ENCODE peak calls at places on chromosome 14, in six cellular contexts. I, F, K, Z, X and V are unnamed samples.

GRCh38 chr14:36866867-36867266 is 205.2 kb downstream of the PAX9 start:
- DNase-seq in Z (no peak), F (no peak), X (no peak), K (no peak), I (no peak), V (no peak)

GRCh38 chr14:51547260-51547659 is 104.5 kb upstream of the FRMD6 start:
- DNase-seq in F (peak; percentile 100), Z (peak; percentile 36), I (no peak), K (no peak), X (peak; percentile 100), V (peak; percentile 89)

GRCh38 chr14:27384124-27384523 is 786.3 kb upstream of the NOVA1 start:
- DNase-seq in I (no peak), Z (no peak), K (no peak), X (no peak), F (no peak), V (no peak)

GRCh38 chr14:95023886-95024285 is 133.4 kb downstream of the DICER1 start:
- DNase-seq in X (peak; percentile 72), I (no peak), Z (no peak), F (no peak), K (no peak), V (no peak)

GRCh38 chr14:54789166-54789565 is 113.5 kb downstream of the GCH1 start:
- DNase-seq in X (no peak), Z (no peak), I (no peak), K (no peak), F (no peak), V (no peak)

GRCh38 chr14:85532570-85532969 is 2.6 kb downstream of the FLRT2 start:
- DNase-seq in F (no peak), I (no peak), X (no peak), K (no peak), Z (no peak), V (no peak)

GRCh38 chr14:51085007-51085406 is 9.9 kb downstream of the TRIM9 start:
- DNase-seq in Z (no peak), I (no peak), X (no peak), K (no peak), F (no peak), V (no peak)

GRCh38 chr14:66383271-66383670 is 102.9 kb upstream of the CCDC196 start:
- DNase-seq in I (no peak), F (no peak), Z (no peak), K (no peak), X (no peak), V (no peak)

GRCh38 chr14:101595887-101596721 is 34.8 kb downstream of the DIO3 start:
- DNase-seq in I (peak; percentile 14), K (peak; percentile 86), F (no peak), X (no peak), Z (no peak), V (no peak)

GRCh38 chr14:77738559-77739250 is 22.3 kb downstream of the SNW1 start:
- DNase-seq in K (no peak), I (no peak), Z (no peak), F (peak; percentile 51), X (peak; percentile 66), V (no peak)

GRCh38 chr14:73116079-73116665 is 20.1 kb upstream of the PSEN1 start:
- DNase-seq in X (no peak), Z (no peak), I (no peak), F (no peak), K (no peak), V (no peak)
- TF ChIP-seq CTCF in X (no peak), Z (no peak), I (no peak), F (no peak), K (no peak), V (no peak)

DNA sequence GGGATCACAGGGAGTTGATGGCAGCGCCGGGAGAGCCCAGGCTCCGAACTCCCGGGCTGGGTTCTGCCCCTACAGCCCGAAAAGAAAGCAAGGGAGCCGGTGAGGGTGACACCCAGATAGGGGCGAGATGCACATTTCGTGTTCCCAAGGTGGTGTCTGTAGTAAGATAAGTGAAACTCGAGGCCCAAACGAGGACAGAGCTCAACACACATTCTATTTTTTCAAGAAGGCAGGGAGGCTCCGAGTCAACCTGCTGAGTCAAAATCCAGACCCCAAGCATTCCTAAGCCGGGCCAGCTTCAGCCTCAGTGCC is 24.2 kb upstream of the YY1 start:
- DNase-seq in Z (no peak), I (no peak), K (no peak), F (no peak), X (no peak), V (no peak)
- H3K4me3 ChIP-seq in Z (peak overlapping the region; percentile 92), I (peak overlapping the region; percentile 92), K (peak overlapping the region; percentile 77), F (peak overlapping the region; percentile 81), X (peak overlapping the region; percentile 15), V (no peak overlapping the region)

DNA sequence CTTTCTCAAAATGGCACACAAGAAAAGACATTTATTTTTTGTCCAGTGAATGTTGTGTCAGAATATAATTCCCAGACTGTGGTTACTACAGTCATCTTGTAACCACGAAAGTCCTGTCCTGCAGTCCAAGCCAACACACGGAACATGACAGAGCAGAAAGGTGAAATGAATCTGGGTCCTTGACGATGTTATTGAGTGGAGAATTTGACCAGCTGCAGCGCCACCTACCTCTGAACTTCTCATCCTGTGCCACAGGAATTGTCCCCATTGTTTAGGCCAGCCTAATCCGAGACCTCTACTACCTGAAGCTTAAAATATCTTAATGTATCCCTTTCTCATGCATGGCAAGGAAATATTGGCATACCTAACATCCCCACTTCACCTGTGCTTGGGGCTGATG is 64.1 kb upstream of the OTX2 start:
- DNase-seq in F (no peak), Z (no peak), I (no peak), X (peak; percentile 0), K (peak; percentile 10), V (no peak)
- TF ChIP-seq CTCF in F (no peak), Z (no peak), I (no peak), X (peak; percentile 6), K (peak; percentile 71), V (peak; percentile 45)

DNA sequence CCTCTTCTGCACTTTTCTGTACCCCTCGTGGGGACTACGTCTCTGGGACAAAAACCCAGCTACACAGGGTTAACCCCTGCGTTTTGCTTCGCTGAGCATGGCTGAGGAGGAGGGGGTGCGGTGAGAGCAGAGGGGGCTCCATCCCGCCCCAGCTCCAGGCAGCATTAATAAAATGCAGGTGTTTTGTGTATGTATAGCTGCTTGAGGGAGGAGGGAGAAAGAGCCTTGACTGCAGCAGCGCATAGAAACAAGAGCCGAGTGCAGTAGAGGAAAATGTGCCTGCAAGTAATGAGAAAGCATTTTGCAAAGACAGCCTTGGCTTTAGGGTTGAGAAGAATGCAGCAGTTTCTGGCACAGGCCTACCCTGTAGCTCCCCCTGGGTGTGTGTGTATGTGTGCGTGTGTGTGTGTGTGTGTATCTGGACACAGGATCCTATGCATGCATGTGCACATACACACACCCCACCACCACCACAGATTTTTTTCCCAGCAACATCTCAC is 103.9 kb downstream of the ZFP36L1 start:
- DNase-seq in Z (no peak), F (peak; percentile 89), X (peak; percentile 70), K (peak; percentile 86), I (no peak), V (no peak)
- H3K4me3 ChIP-seq in Z (no peak overlapping the region), F (no peak overlapping the region), X (no peak overlapping the region), K (peak overlapping the region; percentile 43), I (no peak overlapping the region), V (no peak overlapping the region)

GRCh38 chr14:39956372-39956771 is 524.1 kb upstream of the FBXO33 start:
- DNase-seq in X (no peak), F (no peak), K (peak; percentile 29), Z (no peak), I (no peak), V (no peak)
- TF ChIP-seq CTCF in X (no peak), F (no peak), K (peak; percentile 70), Z (no peak), I (no peak), V (peak; percentile 36)